ENCODE peak calls at places on chromosomes 1 and 21, in four cellular contexts. One of them, this sample, is unnamed.

GRCh38 chr1:29963946-29964345 is 727.6 kb downstream of the PTPRU start:
- DNase-seq in stomach: peak; percentile 16
- DNase-seq in activated CD4-positive, alpha-beta T cell treated with anti-CD3 and anti-CD28 coated beads, Interleukin-2, amount 50 U/mL, for 1 hour: no peak
- DNase-seq in stimulated activated CD4-positive, alpha-beta T cell treated with anti-CD3 and anti-CD28 coated beads, TNF-alpha, amount 100 ng/mL, for 1 hour: no peak
- DNase-seq in this sample: no peak

GRCh38 chr1:204900721-204901120 is 30.1 kb downstream of the NFASC start:
- DNase-seq in stomach: no peak
- DNase-seq in activated CD4-positive, alpha-beta T cell treated with anti-CD3 and anti-CD28 coated beads, Interleukin-2, amount 50 U/mL, for 1 hour: no peak
- DNase-seq in stimulated activated CD4-positive, alpha-beta T cell treated with anti-CD3 and anti-CD28 coated beads, TNF-alpha, amount 100 ng/mL, for 1 hour: no peak
- DNase-seq in this sample: no peak

GRCh38 chr1:222167111-222167510 is 380.8 kb downstream of the HHIPL2 start:
- DNase-seq in stomach: peak; percentile 51
- DNase-seq in activated CD4-positive, alpha-beta T cell treated with anti-CD3 and anti-CD28 coated beads, Interleukin-2, amount 50 U/mL, for 1 hour: no peak
- DNase-seq in stimulated activated CD4-positive, alpha-beta T cell treated with anti-CD3 and anti-CD28 coated beads, TNF-alpha, amount 100 ng/mL, for 1 hour: no peak
- DNase-seq in this sample: no peak

GRCh38 chr21:41410767-41411448 is 15.1 kb upstream of the MX1 start:
- DNase-seq in stomach: no peak
- DNase-seq in activated CD4-positive, alpha-beta T cell treated with anti-CD3 and anti-CD28 coated beads, Interleukin-2, amount 50 U/mL, for 1 hour: no peak
- DNase-seq in stimulated activated CD4-positive, alpha-beta T cell treated with anti-CD3 and anti-CD28 coated beads, TNF-alpha, amount 100 ng/mL, for 1 hour: no peak
- DNase-seq in this sample: no peak

GRCh38 chr1:226662704-226663326 is 76.3 kb downstream of the ITPKB start:
- DNase-seq in stomach: peak; percentile 59
- DNase-seq in activated CD4-positive, alpha-beta T cell treated with anti-CD3 and anti-CD28 coated beads, Interleukin-2, amount 50 U/mL, for 1 hour: peak; percentile 79
- DNase-seq in stimulated activated CD4-positive, alpha-beta T cell treated with anti-CD3 and anti-CD28 coated beads, TNF-alpha, amount 100 ng/mL, for 1 hour: peak; percentile 66
- DNase-seq in this sample: no peak

GRCh38 chr1:94425821-94426484 is 7.8 kb downstream of the ABCD3 start:
- DNase-seq in stomach: peak; percentile 35
- DNase-seq in activated CD4-positive, alpha-beta T cell treated with anti-CD3 and anti-CD28 coated beads, Interleukin-2, amount 50 U/mL, for 1 hour: no peak
- DNase-seq in stimulated activated CD4-positive, alpha-beta T cell treated with anti-CD3 and anti-CD28 coated beads, TNF-alpha, amount 100 ng/mL, for 1 hour: no peak
- DNase-seq in this sample: no peak

GRCh38 chr1:246005067-246005466 is 502.0 kb downstream of the SMYD3 start:
- DNase-seq in stomach: no peak
- DNase-seq in activated CD4-positive, alpha-beta T cell treated with anti-CD3 and anti-CD28 coated beads, Interleukin-2, amount 50 U/mL, for 1 hour: no peak
- DNase-seq in stimulated activated CD4-positive, alpha-beta T cell treated with anti-CD3 and anti-CD28 coated beads, TNF-alpha, amount 100 ng/mL, for 1 hour: no peak
- DNase-seq in this sample: no peak

GRCh38 chr1:228964178-228964819 is 229.0 kb downstream of the RHOU start:
- DNase-seq in stomach: peak; percentile 37
- DNase-seq in activated CD4-positive, alpha-beta T cell treated with anti-CD3 and anti-CD28 coated beads, Interleukin-2, amount 50 U/mL, for 1 hour: no peak
- DNase-seq in stimulated activated CD4-positive, alpha-beta T cell treated with anti-CD3 and anti-CD28 coated beads, TNF-alpha, amount 100 ng/mL, for 1 hour: no peak
- DNase-seq in this sample: no peak

GRCh38 chr1:145955436-145955835 is 2.4 kb downstream of the LIX1L start:
- DNase-seq in stomach: no peak
- DNase-seq in activated CD4-positive, alpha-beta T cell treated with anti-CD3 and anti-CD28 coated beads, Interleukin-2, amount 50 U/mL, for 1 hour: no peak
- DNase-seq in stimulated activated CD4-positive, alpha-beta T cell treated with anti-CD3 and anti-CD28 coated beads, TNF-alpha, amount 100 ng/mL, for 1 hour: no peak
- DNase-seq in this sample: no peak

GRCh38 chr21:43951911-43952703 is 60.0 kb upstream of the TRAPPC10 start:
- DNase-seq in stomach: no peak
- DNase-seq in activated CD4-positive, alpha-beta T cell treated with anti-CD3 and anti-CD28 coated beads, Interleukin-2, amount 50 U/mL, for 1 hour: no peak
- DNase-seq in stimulated activated CD4-positive, alpha-beta T cell treated with anti-CD3 and anti-CD28 coated beads, TNF-alpha, amount 100 ng/mL, for 1 hour: no peak
- DNase-seq in this sample: no peak

GRCh38 chr1:171441278-171441677 is 44.1 kb upstream of the PRRC2C start:
- DNase-seq in stomach: no peak
- DNase-seq in activated CD4-positive, alpha-beta T cell treated with anti-CD3 and anti-CD28 coated beads, Interleukin-2, amount 50 U/mL, for 1 hour: no peak
- DNase-seq in stimulated activated CD4-positive, alpha-beta T cell treated with anti-CD3 and anti-CD28 coated beads, TNF-alpha, amount 100 ng/mL, for 1 hour: no peak
- DNase-seq in this sample: no peak